ENCODE peak calls at places on chromosome 5, in nine cellular contexts. W, S, R, N, Y, O, P, M and Q are unnamed samples.

GRCh38 chr5:127925916-127926315 is 157.7 kb upstream of the SLC12A2 start:
- DNase-seq in S (no peak), P (no peak), W (no peak), O (peak), R (no peak), Y (no peak), N (peak), M (no peak), Q (no peak)

GRCh38 chr5:96427823-96428222 is 5.2 kb downstream of the PCSK1 start:
- DNase-seq in N (peak), M (no peak), O (no peak), P (no peak), S (no peak), Y (no peak), R (no peak), W (no peak), Q (no peak)

GRCh38 chr5:9497347-9497746 is 48.5 kb downstream of the SEMA5A start:
- DNase-seq in N (no peak), M (no peak), P (no peak), O (no peak), Y (no peak), S (no peak), R (no peak), W (no peak), Q (no peak)

GRCh38 chr5:178215263-178216002 is 11.1 kb downstream of the HNRNPAB start:
- DNase-seq in N (no peak), P (no peak), S (no peak), O (peak), R (no peak), M (no peak), W (peak), Y (peak), Q (no peak)

GRCh38 chr5:159286420-159287035 is 23.4 kb downstream of the UBLCP1 start:
- DNase-seq in R (peak), N (peak), O (no peak), M (peak), W (no peak), Y (peak), S (no peak), P (no peak), Q (peak)

GRCh38 chr5:43017438-43017820 is 22.7 kb downstream of the ANXA2R start:
- DNase-seq in S (no peak), O (peak), W (peak), N (peak), M (peak), R (no peak), P (no peak), Y (peak), Q (no peak)

GRCh38 chr5:147935032-147935431 is 28.7 kb upstream of the C5orf46 start:
- DNase-seq in S (no peak), M (no peak), R (peak), N (peak), W (no peak), P (no peak), O (no peak), Y (peak), Q (peak)

GRCh38 chr5:172763120-172763464 is 7.9 kb downstream of the DUSP1 start:
- DNase-seq in M (no peak), S (no peak), Y (no peak), W (no peak), N (no peak), P (no peak), O (no peak), R (no peak), Q (no peak)

GRCh38 chr5:106454651-106455415 is 1215.9 kb downstream of the EFNA5 start:
- DNase-seq in N (peak), P (no peak), S (no peak), W (no peak), Y (peak), R (no peak), M (no peak), O (no peak), Q (no peak)

GRCh38 chr5:154573011-154573410 is 95.0 kb upstream of the HAND1 start:
- DNase-seq in N (no peak), Y (no peak), P (no peak), S (no peak), M (no peak), O (no peak), R (no peak), W (no peak), Q (no peak)

GRCh38 chr5:109695005-109695926 is 5.5 kb downstream of the MAN2A1 start:
- DNase-seq in W (no peak), S (no peak), P (no peak), R (no peak), M (no peak), O (no peak), Y (peak), N (no peak), Q (no peak)

GRCh38 chr5:56625577-56625976 is 189.8 kb upstream of the MAP3K1 start:
- DNase-seq in N (peak), Y (no peak), W (no peak), O (no peak), P (no peak), R (peak), M (no peak), S (no peak), Q (no peak)

GRCh38 chr5:169160405-169160901 is 140.5 kb downstream of the SLIT3 start:
- DNase-seq in R (no peak), W (no peak), O (no peak), Y (peak), N (peak), S (no peak), P (no peak), M (no peak), Q (no peak)

GRCh38 chr5:61881821-61882220 is 424.2 kb upstream of the KIF2A start:
- DNase-seq in Y (no peak), R (no peak), O (no peak), W (no peak), M (no peak), P (no peak), S (no peak), N (peak), Q (no peak)

GRCh38 chr5:126129431-126129830 is 293.8 kb upstream of the GRAMD2B start:
- DNase-seq in W (no peak), R (no peak), N (no peak), S (no peak), M (no peak), P (no peak), O (no peak), Y (no peak), Q (no peak)

GRCh38 chr5:117679046-117679445 is 1104.4 kb upstream of the SEMA6A start:
- DNase-seq in R (no peak), N (no peak), P (no peak), Y (no peak), O (no peak), S (no peak), M (no peak), W (no peak), Q (no peak)

GRCh38 chr5:171418982-171419662 is at the start of gene FGF18:
- DNase-seq in S (no peak), P (peak), M (peak), R (no peak), Y (no peak), N (no peak), O (peak), W (peak), Q (no peak)